ENCODE peak calls at places on chromosomes 12 and 14, in four cellular contexts. G, U, A and B are unnamed samples. For H4K20me1, the result is how much of the 10 kb centered on the place peaks cover.

GRCh38 chr12:111340231-111340630 is 28.7 kb downstream of the PHETA1 start:
- DNase-seq in G (no peak), U (no peak), A (no peak), B (no peak)

GRCh38 chr12:117967512-117967911 is 1.3 kb downstream of the KSR2 start:
- DNase-seq in G (no peak), U (no peak), A (no peak), B (no peak)

GRCh38 chr12:65171870-65172269 is 2.5 kb downstream of the LEMD3 start:
- DNase-seq in G (no peak), U (no peak), A (no peak), B (no peak)

GRCh38 chr12:18476866-18477265 is 215.5 kb downstream of the PIK3C2G start:
- DNase-seq in G (no peak), U (no peak), A (no peak), B (no peak)

GRCh38 chr12:121239704-121240420 is 29.9 kb downstream of the P2RX4 start:
- DNase-seq in G (no peak), U (no peak), A (no peak), B (no peak)

GRCh38 chr14:94042433-94043091 is 16.4 kb downstream of the OTUB2 start:
- DNase-seq in G (no peak), U (no peak), A (no peak), B (no peak)

GRCh38 chr14:87916886-87917275 is 76.1 kb downstream of the GALC start:
- DNase-seq in G (no peak), U (no peak), A (no peak), B (no peak)

GRCh38 chr14:26401170-26401968 is 196.5 kb downstream of the NOVA1 start:
- DNase-seq in G (no peak), U (no peak), A (no peak), B (no peak)

GRCh38 chr14:50763386-50764007 is 67.5 kb downstream of the NIN start:
- DNase-seq in G (no peak), U (no peak), A (no peak), B (peak)

GRCh38 chr12:105485926-105486325 is 155.4 kb downstream of the C12orf75 start:
- DNase-seq in G (no peak), U (no peak), A (no peak), B (peak)

GRCh38 chr12:106114084-106115068 is 24.4 kb downstream of the NUAK1 start:
- DNase-seq in G (no peak), U (no peak), A (no peak), B (peak)

GRCh38 chr14:51869426-51870113 is 9.2 kb downstream of the GNG2 start:
- DNase-seq in G (no peak), U (no peak), A (no peak), B (no peak)

GRCh38 chr14:67820428-67820881 is 876 bp downstream of the RAD51B start:
- DNase-seq in G (no peak), U (no peak), A (peak), B (peak)

GRCh38 chr12:64390275-64390851 is at the start of gene C12orf56:
- DNase-seq in G (no peak), U (no peak), A (peak), B (no peak)

GRCh38 chr12:8077207-8077606 is 4.9 kb upstream of the NECAP1 start:
- DNase-seq in G (no peak), U (no peak), A (no peak), B (peak)

GRCh38 chr14:50599700-50600444 is 39.9 kb downstream of the ATL1 start:
- DNase-seq in G (no peak), U (no peak), A (no peak), B (peak)

GRCh38 chr12:15931590-15932053 is 20.5 kb downstream of the DERA start:
- DNase-seq in G (peak), U (no peak), A (no peak), B (no peak)

GRCh38 chr14:73290279-73290678 is 53.0 kb downstream of the PAPLN start:
- DNase-seq in G (peak), U (no peak), A (no peak), B (peak)

GRCh38 chr12:93109794-93110203 is 180.7 kb upstream of the EEA1 start:
- DNase-seq in G (no peak), U (no peak), A (no peak), B (no peak)

GRCh38 chr14:90058876-90059458 is 2.8 kb upstream of the KCNK13 start:
- DNase-seq in G (no peak), U (no peak), A (no peak), B (peak)

GRCh38 chr12:18888062-18888461 is 150.1 kb downstream of the CAPZA3 start:
- DNase-seq in G (no peak), U (no peak), A (no peak), B (no peak)

GRCh38 chr12:19431407-19432308 is 7.6 kb upstream of the AEBP2 start:
- DNase-seq in G (peak), U (no peak), A (no peak), B (peak)

DNA sequence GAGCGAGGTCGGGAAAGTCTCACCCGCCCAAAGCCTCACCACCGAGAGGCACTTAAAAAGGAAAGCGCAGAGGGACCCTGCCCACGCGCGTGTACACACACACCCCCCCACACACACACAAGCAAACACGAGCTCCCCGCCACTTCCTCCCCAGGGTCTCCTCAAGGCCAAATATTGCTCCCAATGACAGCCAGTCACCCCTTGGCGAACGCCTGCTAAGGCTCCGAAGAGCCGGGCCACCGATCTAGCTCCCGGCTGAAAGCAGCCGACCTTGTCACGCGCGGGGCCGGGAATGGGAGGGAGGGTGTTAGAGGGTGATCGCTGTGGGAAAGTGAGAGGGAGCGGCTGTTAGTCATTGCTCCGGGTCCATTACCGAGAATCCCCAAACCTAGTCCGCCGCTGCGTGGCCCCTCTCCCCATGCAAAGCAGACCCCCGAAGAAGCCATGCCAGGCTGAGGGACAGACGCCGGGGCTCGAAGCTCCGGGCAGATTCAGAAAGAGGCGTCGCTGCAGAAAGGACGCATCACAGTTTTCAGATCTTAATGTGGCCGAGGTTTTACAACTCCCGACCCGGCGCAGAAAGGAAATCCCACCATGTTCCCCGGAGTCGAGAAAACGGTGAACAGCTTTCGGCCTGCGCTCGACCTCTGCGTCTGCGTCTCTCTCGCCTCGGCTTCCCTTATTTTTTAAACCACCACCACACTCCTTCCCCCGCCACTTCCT is 2.6 kb downstream of the BMP4 start:
- DNase-seq in G (no peak), U (peak), A (no peak), B (peak)
- TF ChIP-seq CHD1 in G (no peak), U (no peak), A (no peak), B (no peak)

DNA sequence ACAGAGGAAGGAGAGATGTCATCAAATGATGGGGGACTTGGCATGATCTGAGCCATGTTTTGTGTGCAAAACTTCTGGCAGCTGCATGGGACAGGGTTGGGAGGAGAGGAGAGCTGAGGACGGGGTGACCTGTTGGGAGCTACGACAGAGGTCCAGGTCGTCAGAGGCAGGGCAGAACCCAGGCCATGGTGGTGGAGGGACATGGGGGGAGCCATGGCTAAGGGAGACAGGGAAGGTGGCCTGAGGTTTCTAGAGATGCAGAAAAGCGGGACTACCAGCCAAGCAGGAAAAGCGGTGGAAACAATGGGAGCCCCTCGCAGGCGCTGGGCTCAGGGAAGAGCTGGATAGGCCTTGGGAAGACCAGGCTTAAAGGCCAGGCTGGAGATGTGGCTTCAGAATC is 88.3 kb downstream of the DICER1 start:
- DNase-seq in G (no peak), U (no peak), A (no peak), B (no peak)
- H4K20me1 ChIP-seq in G (under half), U (under half), A (under half), B (under half)

GRCh38 chr12:62784576-62784975 is 150.4 kb downstream of the PPM1H start:
- DNase-seq in G (no peak), U (no peak), A (no peak), B (no peak)
- TF ChIP-seq CHD1 in G (no peak), U (no peak), A (no peak), B (no peak)

GRCh38 chr12:116160196-116160595 is 117.3 kb downstream of the MED13L start:
- DNase-seq in G (no peak), U (no peak), A (no peak), B (peak)

GRCh38 chr12:116161588-116161987 is 115.9 kb downstream of the MED13L start:
- DNase-seq in G (no peak), U (no peak), A (no peak), B (peak)

GRCh38 chr12:116164263-116164817 is 113.2 kb downstream of the MED13L start:
- DNase-seq in G (no peak), U (no peak), A (peak), B (peak)

GRCh38 chr12:116160883-116161458 is 116.5 kb downstream of the MED13L start:
- DNase-seq in G (no peak), U (no peak), A (no peak), B (no peak)

DNA sequence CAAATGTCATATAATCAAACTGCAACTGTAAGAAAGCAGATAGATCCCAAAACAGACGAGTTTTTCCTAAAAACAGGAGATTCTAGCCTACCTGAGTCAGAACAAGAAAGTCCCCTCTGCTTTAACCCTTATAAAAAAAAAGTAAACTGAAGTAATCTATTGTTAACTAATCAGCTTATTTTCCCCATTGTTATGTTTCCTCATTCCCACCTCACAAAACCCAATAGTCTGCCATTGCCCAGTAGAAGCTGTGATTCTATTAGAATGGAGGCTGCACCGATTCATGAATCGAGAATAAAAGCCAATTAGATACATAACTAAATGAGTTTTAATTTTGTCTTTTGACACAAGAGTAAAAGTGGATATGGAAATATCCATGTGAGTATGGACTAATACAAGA is 115.4 kb downstream of the MED13L start:
- DNase-seq in G (no peak), U (no peak), A (no peak), B (no peak)
- H4K20me1 ChIP-seq in G (under half), U (under half), A (under half), B (half or more)

DNA sequence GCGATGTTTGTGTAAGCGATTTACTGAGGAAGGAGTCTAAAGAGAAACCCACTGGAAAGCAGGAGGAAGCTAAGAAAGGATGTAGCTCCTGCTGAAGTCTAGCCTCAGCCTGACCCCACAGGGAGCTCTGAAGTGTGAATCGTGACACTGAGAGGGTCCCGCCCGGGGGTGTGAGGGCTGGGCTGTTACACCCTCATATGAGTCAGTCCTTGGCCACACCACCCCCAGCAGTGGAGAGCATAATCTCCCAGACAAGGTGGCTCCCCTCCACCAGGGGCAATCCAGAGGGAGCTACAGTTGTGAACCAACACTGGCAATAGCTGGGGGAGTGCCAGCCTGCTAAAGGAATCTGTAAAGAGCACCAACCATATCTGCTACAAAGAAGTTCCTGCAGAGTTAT is 31.5 kb downstream of the SVOP start:
- DNase-seq in G (no peak), U (no peak), A (no peak), B (no peak)
- TF ChIP-seq CHD1 in G (no peak), U (no peak), A (no peak), B (no peak)

DNA sequence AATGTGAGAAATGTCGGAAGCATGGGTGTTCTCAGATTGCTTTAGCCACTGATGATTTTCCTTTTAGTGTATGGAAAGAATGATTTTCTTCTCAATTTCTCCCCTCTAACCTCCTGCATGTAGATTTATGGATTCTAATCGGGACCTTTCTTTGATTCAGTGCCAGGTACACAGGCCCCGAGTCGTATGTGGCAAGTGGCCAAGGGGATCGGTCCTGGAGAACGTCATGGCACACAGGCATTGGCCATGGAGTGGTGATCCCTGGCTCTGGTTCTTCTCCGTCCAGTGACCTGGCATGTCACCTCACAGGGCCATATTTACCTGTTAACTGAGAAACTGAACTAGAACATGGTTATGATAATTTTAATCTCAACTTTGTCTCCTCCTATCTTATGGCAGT is 58.1 kb downstream of the ETV6 start:
- DNase-seq in G (no peak), U (no peak), A (no peak), B (no peak)
- H4K20me1 ChIP-seq in G (under half), U (under half), A (under half), B (under half)

GRCh38 chr14:77782202-77782601 is 17.7 kb upstream of the ADCK1 start:
- DNase-seq in G (no peak), U (no peak), A (no peak), B (peak)
- TF ChIP-seq CHD1 in G (no peak), U (no peak), A (no peak), B (no peak)

GRCh38 chr12:50398931-50399330 is 1.8 kb upstream of the LARP4 start:
- DNase-seq in G (no peak), U (no peak), A (no peak), B (no peak)
- H4K20me1 ChIP-seq in G (under half), U (under half), A (under half), B (under half)